ENCODE peak calls at places on chromosomes 13 and 19, in seven cellular contexts. P is caudate nucleus, W is tibial artery, N is upper lobe of left lung, F is lung, U is RWPE1, H is endodermal cell. X is an unnamed sample.

GRCh38 chr19:3034194-3034844 is 5.2 kb upstream of the TLE2 start:
- DNase-seq in P (no peak), W (no peak), N (no peak), F (no peak), U (no peak), H (no peak), X (no peak)

GRCh38 chr19:12800344-12800732 is 1.3 kb downstream of the PRDX2 start:
- DNase-seq in P (no peak), W (no peak), N (no peak), F (no peak), U (no peak), H (no peak), X (no peak)

GRCh38 chr13:60019119-60019993 is 144.4 kb downstream of the DIAPH3 start:
- DNase-seq in P (no peak), W (no peak), N (no peak), F (no peak), U (no peak), H (no peak), X (no peak)

GRCh38 chr13:36207672-36208071 is 6.7 kb downstream of the SOHLH2 start:
- DNase-seq in P (no peak), W (no peak), N (no peak), F (no peak), U (no peak), H (no peak), X (no peak)

GRCh38 chr19:17966497-17967257 is at the start of gene KCNN1:
- DNase-seq in P (no peak), W (no peak), N (no peak), F (no peak), U (peak), H (peak), X (no peak)

GRCh38 chr19:18761531-18762110 is 29.5 kb downstream of the COMP start:
- DNase-seq in P (no peak), W (no peak), N (no peak), F (no peak), U (no peak), H (no peak), X (no peak)

GRCh38 chr13:27783111-27783510 is 9.2 kb upstream of the GSX1 start:
- DNase-seq in P (no peak), W (no peak), N (no peak), F (no peak), U (peak), H (peak), X (no peak)

GRCh38 chr19:1811942-1812425 is at the start of gene ATP8B3:
- DNase-seq in P (no peak), W (no peak), N (no peak), F (no peak), U (peak), H (no peak), X (no peak)

GRCh38 chr19:49064768-49065611 is at the start of gene NTF4:
- DNase-seq in P (no peak), W (no peak), N (peak), F (no peak), U (peak), H (peak), X (no peak)

GRCh38 chr19:39768811-39769210 is 9.8 kb upstream of the LEUTX start:
- DNase-seq in P (no peak), W (no peak), N (no peak), F (no peak), U (no peak), H (no peak), X (no peak)

GRCh38 chr19:42176649-42176989 is 40.9 kb downstream of the DEDD2 start:
- DNase-seq in P (no peak), W (no peak), N (no peak), F (no peak), U (peak), H (no peak), X (no peak)

GRCh38 chr13:94232161-94232560 is 247.3 kb downstream of the DCT start:
- DNase-seq in P (no peak), W (no peak), N (peak), F (no peak), U (no peak), H (no peak), X (no peak)

GRCh38 chr13:47036291-47037008 is 139.6 kb upstream of the HTR2A start:
- DNase-seq in P (no peak), W (no peak), N (no peak), F (no peak), U (no peak), H (no peak), X (no peak)
- H3K27ac ChIP-seq in P (no peak), W (no peak), N (no peak), F (no peak), U (no peak), H (no peak), X (no peak)

GRCh38 chr13:42272776-42273175 is 824 bp downstream of the AKAP11 start:
- DNase-seq in P (no peak), W (no peak), N (no peak), F (no peak), U (no peak), H (no peak), X (no peak)
- H3K27ac ChIP-seq in P (no peak), W (peak), N (peak), F (peak), U (peak), H (peak), X (peak)

DNA sequence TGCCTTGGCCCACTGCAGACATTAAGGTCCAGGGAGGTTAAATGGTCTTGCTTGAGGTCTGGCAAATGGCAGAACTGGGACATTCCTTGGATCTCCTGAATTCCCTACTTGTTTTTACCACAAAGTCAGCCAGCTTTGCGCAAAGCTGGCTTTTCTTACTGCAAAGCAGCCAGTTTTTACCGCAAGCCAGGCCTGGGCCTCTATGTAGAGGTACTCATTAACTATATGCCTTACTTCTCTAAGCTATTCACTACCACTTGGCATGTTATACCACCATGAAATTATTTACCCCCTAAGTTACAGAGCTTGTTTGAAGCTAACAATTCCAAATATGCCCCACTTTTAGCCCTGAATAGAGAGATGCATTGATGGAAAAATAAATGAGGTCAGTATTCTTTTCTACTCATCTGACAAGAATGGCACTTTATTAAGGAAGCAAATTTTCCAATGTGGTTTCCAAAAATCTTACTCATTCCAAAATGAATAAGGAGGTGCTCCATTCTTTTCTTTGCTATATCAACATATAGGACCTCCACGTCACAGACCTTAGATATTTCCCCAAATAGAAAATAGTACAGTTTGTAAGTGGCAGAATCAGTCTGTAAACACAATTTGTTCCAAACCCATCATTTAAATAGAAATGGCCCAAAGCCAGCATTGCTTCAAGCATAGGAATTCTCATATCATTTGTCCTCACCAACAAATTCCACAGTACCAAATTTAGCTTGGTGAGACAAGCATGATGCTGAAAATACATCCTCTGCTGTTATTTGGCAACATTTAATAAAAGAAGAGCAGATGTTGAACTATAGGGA is 143.9 kb upstream of the TSC22D1 start:
- DNase-seq in P (no peak), W (no peak), N (no peak), F (no peak), U (no peak), H (no peak), X (no peak)
- H3K27ac ChIP-seq in P (no peak), W (peak), N (no peak), F (no peak), U (no peak), H (no peak), X (no peak)

GRCh38 chr19:45295873-45296272 is 26.8 kb downstream of the CKM start:
- DNase-seq in P (no peak), W (no peak), N (no peak), F (no peak), U (no peak), H (no peak), X (no peak)

GRCh38 chr19:45291834-45292233 is 30.8 kb downstream of the CKM start:
- DNase-seq in P (no peak), W (no peak), N (no peak), F (no peak), U (no peak), H (no peak), X (no peak)

GRCh38 chr19:45296365-45296764 is 26.3 kb downstream of the CKM start:
- DNase-seq in P (no peak), W (no peak), N (no peak), F (no peak), U (no peak), H (no peak), X (no peak)

GRCh38 chr19:45293682-45294081 is 29.0 kb downstream of the CKM start:
- DNase-seq in P (peak), W (no peak), N (no peak), F (no peak), U (peak), H (no peak), X (no peak)

GRCh38 chr19:45294291-45295029 is 28.2 kb downstream of the CKM start:
- DNase-seq in P (peak), W (peak), N (no peak), F (no peak), U (no peak), H (no peak), X (peak)
- H3K27ac ChIP-seq in P (peak), W (peak), N (no peak), F (no peak), U (peak), H (no peak), X (no peak)

DNA sequence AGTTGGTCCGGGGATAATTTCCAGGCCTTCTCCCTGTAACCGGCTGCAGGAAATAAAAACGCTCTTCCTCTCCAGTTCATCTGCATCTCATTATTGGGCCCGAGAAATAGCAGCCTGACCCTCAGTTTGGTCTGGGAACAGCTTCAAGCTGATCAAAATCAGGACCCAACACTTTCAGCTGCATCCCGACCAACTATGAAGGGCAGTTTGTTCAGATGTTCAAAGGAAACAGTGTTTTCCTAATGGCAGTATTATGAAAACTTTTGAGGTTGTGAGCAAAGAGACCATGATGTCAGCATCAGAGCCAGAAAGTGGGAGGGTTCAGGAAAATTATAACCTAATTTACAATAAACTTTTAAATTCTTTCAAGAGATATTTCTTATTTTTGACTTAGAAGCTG is 35.7 kb downstream of the STK24 start:
- DNase-seq in P (no peak), W (peak), N (no peak), F (no peak), U (no peak), H (peak), X (no peak)
- H3K27ac ChIP-seq in P (no peak), W (no peak), N (no peak), F (no peak), U (no peak), H (no peak), X (no peak)